ENCODE peak calls at places on chromosomes 7 and 10, in five cellular contexts. X is stimulated activated CD4-positive, alpha-beta T cell treated with anti-CD3 and anti-CD28 coated beads, Interleukin-2, amount 100 ng/mL, for 48 hours; G is activated naive CD4-positive, alpha-beta T cell treated with Interleukin-2 at 50 U/mL for 16 hours; W is spleen; Q is amniotic stem cell. A is an unnamed sample.

GRCh38 chr10:48931188-48931587 is 8.5 kb downstream of the LRRC18 start:
- DNase-seq in W (no peak), G (no peak), X (no peak), Q (no peak), A (no peak)

GRCh38 chr10:91709394-91709798 is 76.5 kb upstream of the PPP1R3C start:
- DNase-seq in G (no peak), W (no peak), X (no peak), Q (no peak), A (no peak)

GRCh38 chr10:66538908-66539307 is 386.9 kb upstream of the LRRTM3 start:
- DNase-seq in X (no peak), G (no peak), W (no peak), Q (no peak), A (no peak)

GRCh38 chr10:27998178-27998953 is 513 bp downstream of the ODAD2 start:
- DNase-seq in X (no peak), Q (no peak), G (no peak), W (peak), A (peak)

GRCh38 chr7:42876182-42877068 is 35.4 kb downstream of the C7orf25 start:
- DNase-seq in Q (no peak), X (peak), G (peak), W (no peak), A (peak)

GRCh38 chr10:118557946-118558345 is 37.5 kb downstream of the PRLHR start:
- DNase-seq in X (no peak), Q (no peak), G (no peak), W (no peak), A (no peak)

GRCh38 chr7:135405969-135406368 is 103.9 kb downstream of the CNOT4 start:
- DNase-seq in X (no peak), Q (no peak), G (no peak), W (no peak), A (no peak)

GRCh38 chr7:124810605-124811004 is 45.0 kb upstream of the GPR37 start:
- DNase-seq in G (no peak), Q (no peak), W (no peak), X (no peak), A (no peak)

GRCh38 chr7:71322201-71322600 is 190.3 kb downstream of the GALNT17 start:
- DNase-seq in X (no peak), W (no peak), G (no peak), Q (no peak), A (no peak)

GRCh38 chr7:40356871-40357676 is 222.3 kb downstream of the SUGCT start:
- DNase-seq in X (no peak), Q (no peak), W (no peak), G (no peak), A (no peak)

GRCh38 chr7:24291271-24291670 is 7.3 kb downstream of the NPY start:
- DNase-seq in X (no peak), W (no peak), G (no peak), Q (no peak), A (no peak)

GRCh38 chr7:90570373-90570959 is 25.7 kb upstream of the CDK14 start:
- DNase-seq in G (no peak), W (no peak), Q (no peak), X (no peak), A (no peak)

GRCh38 chr10:100728928-100729876 is 16.2 kb upstream of the PAX2 start:
- DNase-seq in Q (no peak), W (peak), G (no peak), X (no peak), A (peak)

GRCh38 chr10:3850999-3851937 is 66.3 kb upstream of the KLF6 start:
- DNase-seq in Q (no peak), G (no peak), X (no peak), W (no peak), A (no peak)

GRCh38 chr10:6409982-6410694 is 169.9 kb downstream of the PRKCQ start:
- DNase-seq in G (peak), Q (peak), X (no peak), W (no peak), A (no peak)

GRCh38 chr7:22663319-22663718 is 63.7 kb upstream of the IL6 start:
- DNase-seq in W (no peak), X (no peak), Q (peak), G (peak), A (peak)

GRCh38 chr7:46192191-46192590 is 271.1 kb upstream of the IGFBP3 start:
- DNase-seq in Q (no peak), W (no peak), G (no peak), X (no peak), A (no peak)